ENCODE peak calls at places on chromosomes 13 and 19, in eight cellular contexts. E is substantia nigra; X is endothelial cell; F is EH; Z is esophagus squamous epithelium; V is neural crest cell; I is activated naive CD4-positive, alpha-beta T cell treated with Interleukin-2 at 50 U/mL for 16 hours; O is GM13977. R is an unnamed sample.

GRCh38 chr19:3176715-3177501 is 1.7 kb upstream of the S1PR4 start:
- DNase-seq in Z (no peak), V (no peak), X (no peak), I (peak; percentile 73), F (peak; percentile 70), E (no peak), O (peak; percentile 50), R (peak; percentile 59)

GRCh38 chr13:42039946-42040729 is 8.3 kb upstream of the DGKH start:
- DNase-seq in X (peak; percentile 92), F (peak; percentile 90), E (peak; percentile 72), I (peak; percentile 87), O (peak; percentile 98), Z (peak; percentile 48), V (peak; percentile 80), R (peak; percentile 86)

GRCh38 chr19:4338441-4339350 is at the start of gene STAP2:
- DNase-seq in X (peak; percentile 37), E (no peak), V (no peak), O (no peak), F (no peak), I (peak; percentile 40), Z (no peak), R (no peak)

GRCh38 chr19:16661480-16662034 is 618 bp downstream of the TMEM38A start:
- DNase-seq in E (peak; percentile 12), I (peak; percentile 5), Z (no peak), F (no peak), V (no peak), O (peak; percentile 40), X (no peak), R (no peak)

GRCh38 chr19:45467115-45467455 is 711 bp upstream of the FOSB start:
- DNase-seq in I (no peak), F (no peak), E (no peak), V (no peak), Z (no peak), O (no peak), X (no peak), R (no peak)

GRCh38 chr13:31038834-31039552 is 106.5 kb downstream of the TEX26 start:
- DNase-seq in X (no peak), O (peak; percentile 43), F (peak; percentile 47), E (no peak), V (no peak), I (peak; percentile 11), Z (no peak), R (no peak)

GRCh38 chr13:80276371-80277289 is 64.3 kb downstream of the SPRY2 start:
- DNase-seq in Z (no peak), E (peak; percentile 47), F (peak; percentile 58), X (peak; percentile 63), I (no peak), V (peak; percentile 48), O (no peak), R (no peak)

GRCh38 chr13:107864543-107865460 is 350.5 kb downstream of the LIG4 start:
- DNase-seq in I (no peak), V (peak; percentile 72), E (no peak), F (peak; percentile 34), Z (no peak), O (peak; percentile 45), X (peak; percentile 58), R (no peak)

R was measured in naive thymus-derived CD8-positive, alpha-beta T cell.